ENCODE peak calls at places on chromosomes 16 and 17, in ten cellular contexts. A, I, B, D, J, V, U, Z, T and Y are unnamed samples.

GRCh38 chr16:8885674-8886592 is 3.8 kb downstream of the LITAFD start:
- DNase-seq in I (peak; percentile 19), V (no peak), A (no peak), B (no peak), J (no peak), U (no peak), D (no peak), T (no peak), Z (no peak), Y (no peak)

GRCh38 chr16:17476414-17477259 is 5.9 kb upstream of the XYLT1 start:
- DNase-seq in A (no peak), J (peak; percentile 78), T (no peak), V (peak; percentile 47), U (no peak), B (peak; percentile 67), D (peak; percentile 40), Z (peak; percentile 85), I (no peak), Y (peak; percentile 59)

GRCh38 chr16:57367111-57367752 is 5.1 kb upstream of the CX3CL1 start:
- DNase-seq in I (no peak), V (peak; percentile 35), Z (no peak), A (no peak), B (no peak), T (no peak), D (no peak), J (peak; percentile 39), U (no peak), Y (no peak)

GRCh38 chr16:73365010-73365409 is 317.1 kb upstream of the ZFHX3 start:
- DNase-seq in I (peak; percentile 6), D (peak; percentile 22), Z (peak; percentile 17), J (no peak), V (peak; percentile 14), U (no peak), B (no peak), A (no peak), T (no peak), Y (peak; percentile 74)

GRCh38 chr16:27550582-27550920 is 607 bp downstream of the KATNIP start:
- DNase-seq in J (no peak), B (no peak), T (no peak), V (no peak), A (no peak), D (no peak), U (no peak), I (no peak), Z (no peak), Y (no peak)

GRCh38 chr16:79411357-79411756 is 189.2 kb downstream of the MAF start:
- DNase-seq in B (no peak), U (no peak), J (no peak), Z (no peak), D (no peak), T (no peak), A (no peak), I (no peak), V (no peak), Y (no peak)

GRCh38 chr16:929227-929669 is 41.5 kb downstream of the LMF1 start:
- DNase-seq in Z (no peak), T (no peak), B (no peak), I (no peak), V (no peak), A (no peak), J (no peak), U (no peak), D (no peak), Y (no peak)

GRCh38 chr17:33385133-33385532 is 92.0 kb upstream of the ASIC2 start:
- DNase-seq in I (no peak), J (no peak), B (no peak), Z (no peak), T (no peak), U (no peak), A (no peak), V (no peak), D (no peak), Y (no peak)

GRCh38 chr17:3722716-3723115 is 987 bp upstream of the HASPIN start:
- DNase-seq in D (no peak), V (no peak), I (no peak), B (no peak), Z (no peak), U (no peak), A (no peak), J (no peak), T (no peak), Y (no peak)